ENCODE peak calls at places on chromosomes 12 and 14, in nine cellular contexts. S, W, I, J, B, D, X, Q and U are unnamed samples.

GRCh38 chr12:28876423-28876822 is 272.7 kb upstream of the FAR2 start:
- DNase-seq in J (no peak), W (no peak), I (no peak), Q (no peak), B (no peak), X (no peak), S (no peak), D (no peak), U (no peak)

GRCh38 chr14:35140718-35141581 is 18.6 kb downstream of the PRORP start:
- DNase-seq in X (no peak), I (no peak), D (peak), S (no peak), Q (no peak), B (no peak), J (no peak), W (no peak), U (peak)

GRCh38 chr12:106131671-106132070 is 7.1 kb downstream of the NUAK1 start:
- DNase-seq in X (no peak), Q (no peak), D (peak), B (no peak), J (no peak), S (no peak), W (no peak), I (no peak), U (peak)

GRCh38 chr12:128823216-128823915 is 392 bp downstream of the SLC15A4 start:
- DNase-seq in Q (peak), W (no peak), X (no peak), D (no peak), S (peak), I (peak), B (no peak), J (no peak), U (no peak)

GRCh38 chr12:111687255-111687654 is 1.4 kb downstream of the ACAD10 start:
- DNase-seq in I (peak), W (no peak), X (peak), B (no peak), D (peak), Q (no peak), S (no peak), J (peak), U (peak)

GRCh38 chr14:28761438-28762289 is 4.9 kb upstream of the FOXG1 start:
- DNase-seq in D (no peak), B (no peak), S (no peak), X (no peak), I (no peak), Q (no peak), W (no peak), J (no peak), U (no peak)

GRCh38 chr14:75361751-75362433 is 65.9 kb upstream of the JDP2 start:
- DNase-seq in I (no peak), X (no peak), S (no peak), B (no peak), Q (no peak), W (peak), D (no peak), J (no peak), U (no peak)

GRCh38 chr14:99191663-99192621 is 80.1 kb downstream of the BCL11B start:
- DNase-seq in D (peak), I (no peak), J (no peak), Q (peak), X (no peak), B (no peak), W (no peak), S (no peak), U (peak)

GRCh38 chr12:109927622-109928021 is 27.5 kb downstream of the TCHP start:
- DNase-seq in D (peak), S (peak), I (peak), X (peak), W (no peak), J (peak), B (no peak), Q (peak), U (peak)

GRCh38 chr12:1171657-1172056 is 180.6 kb downstream of the ERC1 start:
- DNase-seq in J (no peak), D (peak), Q (no peak), B (no peak), W (no peak), I (no peak), X (no peak), S (peak), U (peak)

GRCh38 chr12:60205500-60205899 is 609.7 kb downstream of the SLC16A7 start:
- DNase-seq in D (peak), B (no peak), I (no peak), W (no peak), J (no peak), S (no peak), X (no peak), Q (no peak), U (peak)

GRCh38 chr14:36826614-36827013 is 165.0 kb downstream of the PAX9 start:
- DNase-seq in X (no peak), W (no peak), Q (no peak), I (no peak), B (no peak), D (no peak), J (no peak), S (no peak), U (no peak)

GRCh38 chr14:78863143-78863542 is 693.0 kb downstream of the NRXN3 start:
- DNase-seq in J (no peak), B (no peak), Q (peak), X (peak), I (peak), D (peak), W (no peak), S (peak), U (peak)

GRCh38 chr14:75141967-75142366 is 15.1 kb upstream of the NEK9 start:
- DNase-seq in Q (no peak), W (no peak), I (peak), J (peak), D (peak), B (no peak), S (no peak), X (no peak), U (peak)

GRCh38 chr12:84978921-84979320 is 57.2 kb downstream of the TSPAN19 start:
- DNase-seq in J (no peak), W (no peak), X (no peak), Q (no peak), B (no peak), D (no peak), I (no peak), S (no peak), U (no peak)

GRCh38 chr12:21656931-21657335 is 709 bp downstream of the LDHB start:
- DNase-seq in I (peak), S (peak), D (peak), J (peak), B (no peak), X (peak), Q (peak), W (no peak), U (peak)

GRCh38 chr12:82176761-82177490 is 181.3 kb downstream of the CCDC59 start:
- DNase-seq in Q (no peak), S (no peak), B (no peak), I (no peak), D (peak), X (no peak), J (no peak), W (no peak), U (no peak)

GRCh38 chr12:111428728-111429175 is 23.0 kb downstream of the SH2B3 start:
- DNase-seq in S (no peak), X (no peak), I (no peak), D (no peak), B (no peak), Q (peak), W (no peak), J (peak), U (no peak)

GRCh38 chr14:66078031-66078430 is 408.1 kb upstream of the CCDC196 start:
- DNase-seq in S (no peak), X (no peak), I (no peak), W (no peak), J (no peak), D (peak), B (no peak), Q (no peak), U (no peak)

GRCh38 chr14:53180272-53181221 is 27.4 kb upstream of the DDHD1 start:
- DNase-seq in W (no peak), Q (no peak), S (peak), X (peak), I (peak), B (peak), D (peak), J (peak), U (no peak)

GRCh38 chr14:104537613-104537988 is 42.0 kb upstream of the C14orf180 start:
- DNase-seq in B (no peak), S (no peak), D (no peak), I (no peak), X (no peak), J (no peak), Q (no peak), W (no peak), U (no peak)

GRCh38 chr14:34857689-34858449 is 17.3 kb downstream of the BAZ1A start:
- DNase-seq in S (no peak), X (no peak), Q (no peak), J (peak), W (no peak), I (no peak), D (no peak), B (no peak), U (no peak)

GRCh38 chr12:132078190-132078589 is 65.9 kb downstream of the DDX51 start:
- DNase-seq in D (peak), W (no peak), B (no peak), J (no peak), Q (no peak), S (no peak), X (no peak), I (no peak), U (peak)

GRCh38 chr14:90535556-90535930 is 138.7 kb downstream of the CALM1 start:
- DNase-seq in X (no peak), D (no peak), I (no peak), B (no peak), S (no peak), J (no peak), Q (no peak), W (no peak), U (no peak)

GRCh38 chr14:36455241-36455627 is 64.8 kb downstream of the NKX2-1 start:
- DNase-seq in D (no peak), J (no peak), Q (no peak), B (no peak), X (no peak), I (no peak), W (no peak), S (no peak), U (no peak)

GRCh38 chr12:64943686-64944085 is 119.2 kb downstream of the TBC1D30 start:
- DNase-seq in Q (no peak), S (no peak), I (no peak), J (no peak), B (no peak), X (no peak), W (no peak), D (peak), U (peak)

GRCh38 chr12:2640709-2641108 is 154.1 kb upstream of the FKBP4 start:
- DNase-seq in D (peak), W (no peak), X (no peak), J (no peak), Q (no peak), I (peak), B (no peak), S (no peak), U (peak)

GRCh38 chr12:10182662-10183061 is 3.8 kb downstream of the TMEM52B start:
- DNase-seq in J (no peak), I (no peak), D (peak), Q (no peak), S (no peak), W (no peak), B (no peak), X (no peak), U (peak)

GRCh38 chr14:65098586-65098985 is 3.7 kb downstream of the MAX start:
- DNase-seq in I (no peak), J (peak), Q (no peak), S (no peak), D (peak), B (no peak), X (peak), W (no peak), U (no peak)

GRCh38 chr12:18135509-18135908 is 45.5 kb upstream of the RERGL start:
- DNase-seq in X (no peak), J (no peak), I (no peak), B (no peak), S (no peak), D (peak), Q (no peak), W (no peak), U (no peak)

GRCh38 chr12:52335598-52336262 is 14.5 kb upstream of the KRT83 start:
- DNase-seq in J (no peak), D (no peak), X (no peak), B (no peak), Q (peak), S (no peak), I (no peak), W (no peak), U (no peak)

GRCh38 chr12:98229539-98229921 is 285.9 kb upstream of the TMPO start:
- DNase-seq in I (no peak), Q (no peak), W (no peak), B (no peak), S (no peak), X (no peak), J (no peak), D (no peak), U (no peak)

GRCh38 chr12:98224584-98225221 is 290.7 kb upstream of the TMPO start:
- DNase-seq in J (no peak), Q (no peak), W (no peak), B (no peak), I (no peak), X (no peak), D (no peak), S (no peak), U (no peak)

GRCh38 chr12:98232753-98233385 is 282.5 kb upstream of the TMPO start:
- DNase-seq in W (no peak), X (no peak), B (no peak), Q (no peak), S (no peak), J (no peak), D (no peak), I (no peak), U (no peak)

GRCh38 chr12:98228619-98229538 is 286.5 kb upstream of the TMPO start:
- DNase-seq in I (no peak), Q (no peak), J (no peak), X (no peak), W (no peak), B (no peak), S (no peak), D (no peak), U (no peak)

DNA sequence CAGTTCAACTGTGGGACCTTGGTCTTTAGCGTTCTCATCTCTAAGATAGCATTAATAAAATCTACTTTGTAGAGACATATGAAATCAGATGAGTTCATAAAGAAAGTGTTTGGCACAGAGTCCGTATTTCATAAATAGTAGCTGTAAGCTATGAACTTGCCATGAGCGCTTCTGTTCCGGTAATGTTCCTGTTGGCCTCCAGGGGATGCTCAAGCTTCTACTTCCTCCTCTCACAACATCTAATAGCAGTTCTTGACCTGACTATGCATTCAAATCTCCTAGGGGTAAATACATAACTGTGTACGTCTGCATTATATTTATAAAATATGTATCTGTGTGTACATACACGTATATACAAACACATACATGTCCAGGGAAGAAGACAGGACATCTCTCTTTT is 288.2 kb upstream of the TMPO start:
- DNase-seq in I (peak), S (no peak), J (no peak), W (no peak), X (no peak), D (peak), Q (no peak), B (no peak), U (no peak)
- TF ChIP-seq CTCF in I (peak), S (peak), J (no peak), W (peak), X (no peak), D (peak), Q (no peak), B (no peak), U (peak)

DNA sequence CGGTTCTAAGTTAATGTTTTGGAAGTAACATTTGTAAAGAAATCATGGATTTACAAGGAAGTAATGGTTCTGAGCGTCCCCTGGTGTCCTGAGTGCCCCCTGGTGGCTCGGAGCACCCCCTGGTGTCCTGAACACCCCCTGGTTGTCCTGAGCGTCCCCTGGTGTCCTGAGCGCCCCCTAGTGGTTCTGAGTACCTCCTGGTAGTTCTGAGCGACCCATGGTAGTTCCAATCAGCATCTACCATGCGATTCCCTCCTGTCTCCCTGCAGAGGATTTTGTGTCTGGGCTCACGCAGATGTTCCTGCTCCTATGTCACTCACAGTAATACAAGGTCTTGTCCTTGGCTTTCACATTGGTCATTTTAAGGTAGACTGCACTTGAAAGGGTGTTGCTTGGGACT is 1352.9 kb downstream of the TMEM121 start:
- DNase-seq in I (peak), D (no peak), W (no peak), J (peak), S (no peak), B (no peak), X (peak), Q (peak), U (no peak)
- TF ChIP-seq CTCF in I (peak), D (peak), W (peak), J (peak), S (no peak), B (no peak), X (peak), Q (peak), U (no peak)

GRCh38 chr12:100371146-100371545 is 14.3 kb downstream of the SLC17A8 start:
- DNase-seq in S (no peak), D (no peak), X (no peak), W (no peak), I (no peak), Q (no peak), J (no peak), B (no peak), U (no peak)

GRCh38 chr12:100376166-100376565 is 19.3 kb downstream of the SLC17A8 start:
- DNase-seq in S (no peak), I (no peak), J (no peak), D (no peak), X (no peak), W (no peak), Q (no peak), B (no peak), U (no peak)

GRCh38 chr12:100372846-100373245 is 16.0 kb downstream of the SLC17A8 start:
- DNase-seq in J (no peak), Q (no peak), X (no peak), B (no peak), D (no peak), I (no peak), W (no peak), S (no peak), U (no peak)

DNA sequence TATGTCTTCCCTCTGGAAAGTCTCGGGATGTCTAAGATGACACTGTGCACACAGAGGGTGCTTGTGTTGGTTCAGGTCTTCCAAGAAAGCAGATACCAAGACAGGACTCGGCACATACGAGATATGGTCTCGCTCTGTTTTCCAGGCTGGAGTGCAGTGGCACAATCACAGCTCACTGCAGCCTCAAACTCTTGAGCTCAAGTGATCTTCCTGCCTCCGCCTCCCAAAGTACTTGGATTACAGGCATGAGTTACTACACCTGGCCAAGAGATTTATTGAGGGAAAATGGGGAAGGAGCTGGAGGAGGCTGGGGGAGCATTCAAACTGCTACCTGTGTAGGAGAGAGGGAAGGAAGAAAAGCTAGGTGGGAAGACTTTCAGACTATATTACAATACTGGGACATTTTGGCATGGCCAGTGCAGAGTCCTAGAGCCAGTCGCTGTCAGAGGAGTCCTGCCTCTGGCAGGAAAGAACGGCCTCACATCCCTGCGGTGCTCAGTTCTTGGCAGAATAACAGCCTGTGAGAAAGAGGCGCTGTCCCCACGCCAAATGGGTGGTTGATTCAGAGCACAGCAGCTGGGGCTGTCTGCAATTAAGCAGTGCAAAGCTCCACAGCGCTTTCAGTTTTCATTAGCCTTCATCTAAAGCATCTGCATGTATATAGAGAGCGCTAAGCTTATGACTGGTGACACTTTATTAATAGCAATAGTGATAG is 18.3 kb downstream of the SLC17A8 start:
- DNase-seq in J (no peak), B (peak), W (peak), D (peak), X (no peak), S (no peak), I (no peak), Q (peak), U (peak)
- TF ChIP-seq CTCF in J (no peak), B (no peak), W (no peak), D (peak), X (no peak), S (no peak), I (no peak), Q (no peak), U (no peak)

DNA sequence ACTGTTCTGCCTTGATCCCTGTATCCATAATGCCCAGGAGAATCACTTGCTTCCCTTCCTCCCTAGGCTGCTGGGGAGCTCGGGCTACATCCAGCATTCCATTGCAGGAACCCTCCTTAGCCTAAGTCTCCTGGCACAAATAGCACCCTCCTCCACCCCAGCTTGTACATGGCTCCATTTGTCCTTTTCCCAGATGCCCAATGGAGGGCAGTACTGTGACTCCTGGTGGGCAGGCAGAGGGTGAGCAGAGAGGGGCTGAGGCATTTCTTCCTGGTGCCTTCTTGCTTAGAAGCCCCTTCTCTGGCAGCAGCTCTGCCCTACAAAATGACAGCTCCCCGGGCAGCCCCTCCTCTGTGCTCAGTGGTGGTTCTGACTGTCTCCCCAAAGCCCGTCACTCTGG is 86.5 kb downstream of the RBM19 start:
- DNase-seq in I (no peak), D (no peak), S (no peak), W (no peak), X (no peak), Q (no peak), B (no peak), J (no peak), U (no peak)
- TF ChIP-seq CTCF in I (no peak), D (peak), S (no peak), W (no peak), X (no peak), Q (no peak), B (no peak), J (no peak), U (no peak)

GRCh38 chr12:47818701-47819543 is 781 bp downstream of the HDAC7 start:
- DNase-seq in S (peak), I (peak), J (peak), B (no peak), X (peak), W (peak), Q (peak), D (no peak), U (peak)
- TF ChIP-seq CTCF in S (no peak), I (peak), J (peak), B (no peak), X (peak), W (peak), Q (no peak), D (peak), U (peak)